ENCODE peak calls at places on chromosomes 6 and 20, in four cellular contexts. One of them, this sample, is unnamed.

GRCh38 chr6:35294308-35294945 is 3.2 kb upstream of the DEF6 start:
- DNase-seq in left lung: no peak
- DNase-seq in neural crest cell: peak
- DNase-seq in GM03348: peak
- DNase-seq in this sample: no peak

GRCh38 chr6:148166339-148166949 is 176.2 kb upstream of the SASH1 start:
- DNase-seq in neural crest cell: no peak
- DNase-seq in GM03348: peak
- DNase-seq in left lung: no peak
- DNase-seq in this sample: no peak

GRCh38 chr20:47857994-47858557 is 72.8 kb upstream of the SULF2 start:
- DNase-seq in GM03348: no peak
- DNase-seq in neural crest cell: no peak
- DNase-seq in left lung: no peak
- DNase-seq in this sample: no peak

GRCh38 chr6:70633870-70634269 is 33.8 kb upstream of the SMAP1 start:
- DNase-seq in left lung: no peak
- DNase-seq in neural crest cell: no peak
- DNase-seq in GM03348: no peak
- DNase-seq in this sample: no peak

GRCh38 chr6:80333342-80333741 is 226.9 kb downstream of the BCKDHB start:
- DNase-seq in neural crest cell: no peak
- DNase-seq in GM03348: no peak
- DNase-seq in left lung: no peak
- DNase-seq in this sample: no peak

GRCh38 chr6:159074120-159074684 is 29.4 kb upstream of the TAGAP start:
- DNase-seq in left lung: no peak
- DNase-seq in GM03348: peak
- DNase-seq in neural crest cell: peak
- DNase-seq in this sample: no peak

GRCh38 chr6:73898599-73898998 is 202.6 kb downstream of the CD109 start:
- DNase-seq in neural crest cell: no peak
- DNase-seq in left lung: no peak
- DNase-seq in GM03348: no peak
- DNase-seq in this sample: no peak

GRCh38 chr6:14717307-14717706 is 528.6 kb upstream of the JARID2 start:
- DNase-seq in left lung: no peak
- DNase-seq in neural crest cell: no peak
- DNase-seq in GM03348: no peak
- DNase-seq in this sample: no peak

GRCh38 chr6:56868687-56869086 is 86.2 kb upstream of the BEND6 start:
- DNase-seq in neural crest cell: no peak
- DNase-seq in left lung: no peak
- DNase-seq in GM03348: peak
- DNase-seq in this sample: no peak

GRCh38 chr6:41278699-41279405 is 7.6 kb downstream of the TREM1 start:
- DNase-seq in neural crest cell: peak
- DNase-seq in left lung: no peak
- DNase-seq in GM03348: no peak
- DNase-seq in this sample: peak

GRCh38 chr6:87710090-87710489 is 8.1 kb upstream of the AKIRIN2 start:
- DNase-seq in left lung: no peak
- DNase-seq in neural crest cell: no peak
- DNase-seq in GM03348: no peak
- DNase-seq in this sample: no peak

GRCh38 chr6:4020822-4021132 is 58.2 kb downstream of the FAM217A start:
- DNase-seq in GM03348: no peak
- DNase-seq in neural crest cell: no peak
- DNase-seq in left lung: no peak
- DNase-seq in this sample: no peak

GRCh38 chr20:47095690-47096089 is 201.0 kb downstream of the EYA2 start:
- DNase-seq in GM03348: no peak
- DNase-seq in left lung: no peak
- DNase-seq in neural crest cell: no peak
- DNase-seq in this sample: no peak

GRCh38 chr20:59985864-59986263 is 27.6 kb downstream of the CDH26 start:
- DNase-seq in neural crest cell: no peak
- DNase-seq in left lung: no peak
- DNase-seq in GM03348: no peak
- DNase-seq in this sample: no peak